ENCODE peak calls at places on chromosomes 3 and 15, in five cellular contexts. One of them, this sample, is unnamed.

GRCh38 chr3:194136519-194137313 is 768 bp downstream of the HES1 start:
- DNase-seq in omental fat pad: no peak
- DNase-seq in brain microvascular endothelial cell: peak
- DNase-seq in HCEC 1CT: peak
- DNase-seq in cerebellum: no peak
- DNase-seq in this sample: peak

GRCh38 chr3:168341192-168341816 is 245.6 kb upstream of the GOLIM4 start:
- DNase-seq in omental fat pad: no peak
- DNase-seq in brain microvascular endothelial cell: peak
- DNase-seq in HCEC 1CT: peak
- DNase-seq in cerebellum: no peak
- DNase-seq in this sample: no peak

GRCh38 chr15:42582569-42583235 is 7.3 kb downstream of the STARD9 start:
- DNase-seq in omental fat pad: no peak
- DNase-seq in brain microvascular endothelial cell: no peak
- DNase-seq in HCEC 1CT: no peak
- DNase-seq in cerebellum: peak
- DNase-seq in this sample: no peak

GRCh38 chr3:3800685-3801509 is 1.7 kb downstream of the LRRN1 start:
- DNase-seq in omental fat pad: no peak
- DNase-seq in brain microvascular endothelial cell: no peak
- DNase-seq in HCEC 1CT: no peak
- DNase-seq in cerebellum: peak
- DNase-seq in this sample: no peak

GRCh38 chr3:149879872-149880271 is 66.9 kb downstream of the RNF13 start:
- DNase-seq in omental fat pad: no peak
- DNase-seq in brain microvascular endothelial cell: peak
- DNase-seq in HCEC 1CT: peak
- DNase-seq in cerebellum: no peak
- DNase-seq in this sample: peak

GRCh38 chr3:184582583-184582982 is 21.0 kb downstream of the EPHB3 start:
- DNase-seq in omental fat pad: no peak
- DNase-seq in brain microvascular endothelial cell: peak
- DNase-seq in HCEC 1CT: no peak
- DNase-seq in cerebellum: no peak
- DNase-seq in this sample: no peak

GRCh38 chr3:102129774-102130608 is 280.7 kb downstream of the NFKBIZ start:
- DNase-seq in omental fat pad: no peak
- DNase-seq in brain microvascular endothelial cell: peak
- DNase-seq in HCEC 1CT: peak
- DNase-seq in cerebellum: no peak
- DNase-seq in this sample: peak

GRCh38 chr3:135779024-135779423 is 186.5 kb upstream of the PPP2R3A start:
- DNase-seq in omental fat pad: no peak
- DNase-seq in brain microvascular endothelial cell: no peak
- DNase-seq in HCEC 1CT: no peak
- DNase-seq in cerebellum: no peak
- DNase-seq in this sample: no peak

GRCh38 chr3:196237203-196237602 is 20.9 kb downstream of the SLC51A start:
- DNase-seq in omental fat pad: no peak
- DNase-seq in brain microvascular endothelial cell: no peak
- DNase-seq in HCEC 1CT: no peak
- DNase-seq in cerebellum: no peak
- DNase-seq in this sample: no peak

GRCh38 chr3:66675383-66675782 is 174.6 kb upstream of the LRIG1 start:
- DNase-seq in omental fat pad: no peak
- DNase-seq in brain microvascular endothelial cell: peak
- DNase-seq in HCEC 1CT: peak
- DNase-seq in cerebellum: no peak
- DNase-seq in this sample: no peak

This sample was measured in Kasumi-1.